ENCODE peak calls at places on chromosomes 6 and 20, in six cellular contexts. One of them, this sample, is unnamed.

GRCh38 chr6:31005249-31006020 is 4.8 kb upstream of the MUC22 start:
- DNase-seq in mesothelial cell of epicardium: no peak
- DNase-seq in MM.1S: no peak
- DNase-seq in fibroblast of lung: peak
- DNase-seq in activated CD4-positive, alpha-beta T cell treated with anti-CD3 and anti-CD28 coated beads, Interleukin-2, amount 10 ng/mL, durations not matched to agents 24 days and 14 days: no peak
- DNase-seq in foreskin fibroblast: no peak
- DNase-seq in this sample: no peak

GRCh38 chr6:118168421-118168820 is 261.4 kb downstream of the SLC35F1 start:
- DNase-seq in activated CD4-positive, alpha-beta T cell treated with anti-CD3 and anti-CD28 coated beads, Interleukin-2, amount 10 ng/mL, durations not matched to agents 24 days and 14 days: no peak
- DNase-seq in fibroblast of lung: no peak
- DNase-seq in MM.1S: no peak
- DNase-seq in foreskin fibroblast: no peak
- DNase-seq in mesothelial cell of epicardium: no peak
- DNase-seq in this sample: no peak

GRCh38 chr6:32116674-32117073 is 7.5 kb upstream of the TNXB start:
- DNase-seq in fibroblast of lung: no peak
- DNase-seq in MM.1S: no peak
- DNase-seq in foreskin fibroblast: no peak
- DNase-seq in activated CD4-positive, alpha-beta T cell treated with anti-CD3 and anti-CD28 coated beads, Interleukin-2, amount 10 ng/mL, durations not matched to agents 24 days and 14 days: no peak
- DNase-seq in mesothelial cell of epicardium: no peak
- DNase-seq in this sample: no peak

GRCh38 chr6:129552413-129552812 is 157.6 kb downstream of the ARHGAP18 start:
- DNase-seq in mesothelial cell of epicardium: no peak
- DNase-seq in fibroblast of lung: no peak
- DNase-seq in activated CD4-positive, alpha-beta T cell treated with anti-CD3 and anti-CD28 coated beads, Interleukin-2, amount 10 ng/mL, durations not matched to agents 24 days and 14 days: no peak
- DNase-seq in foreskin fibroblast: no peak
- DNase-seq in MM.1S: no peak
- DNase-seq in this sample: no peak

GRCh38 chr6:135212935-135213334 is 31.8 kb downstream of the MYB start:
- DNase-seq in MM.1S: no peak
- DNase-seq in mesothelial cell of epicardium: no peak
- DNase-seq in foreskin fibroblast: peak
- DNase-seq in activated CD4-positive, alpha-beta T cell treated with anti-CD3 and anti-CD28 coated beads, Interleukin-2, amount 10 ng/mL, durations not matched to agents 24 days and 14 days: peak
- DNase-seq in fibroblast of lung: peak
- DNase-seq in this sample: no peak

GRCh38 chr6:149235130-149235561 is 82.4 kb upstream of the TAB2 start:
- DNase-seq in foreskin fibroblast: peak
- DNase-seq in MM.1S: peak
- DNase-seq in mesothelial cell of epicardium: no peak
- DNase-seq in activated CD4-positive, alpha-beta T cell treated with anti-CD3 and anti-CD28 coated beads, Interleukin-2, amount 10 ng/mL, durations not matched to agents 24 days and 14 days: no peak
- DNase-seq in fibroblast of lung: peak
- DNase-seq in this sample: no peak

GRCh38 chr6:104908431-104909139 is 48.3 kb upstream of the LIN28B start:
- DNase-seq in mesothelial cell of epicardium: no peak
- DNase-seq in foreskin fibroblast: no peak
- DNase-seq in fibroblast of lung: no peak
- DNase-seq in activated CD4-positive, alpha-beta T cell treated with anti-CD3 and anti-CD28 coated beads, Interleukin-2, amount 10 ng/mL, durations not matched to agents 24 days and 14 days: no peak
- DNase-seq in MM.1S: no peak
- DNase-seq in this sample: no peak

GRCh38 chr6:7721654-7722053 is 4.2 kb upstream of the BMP6 start:
- DNase-seq in activated CD4-positive, alpha-beta T cell treated with anti-CD3 and anti-CD28 coated beads, Interleukin-2, amount 10 ng/mL, durations not matched to agents 24 days and 14 days: no peak
- DNase-seq in MM.1S: peak
- DNase-seq in fibroblast of lung: no peak
- DNase-seq in foreskin fibroblast: no peak
- DNase-seq in mesothelial cell of epicardium: no peak
- DNase-seq in this sample: no peak

GRCh38 chr20:37619496-37619895 is 74.3 kb upstream of the CTNNBL1 start:
- DNase-seq in fibroblast of lung: no peak
- DNase-seq in foreskin fibroblast: no peak
- DNase-seq in MM.1S: no peak
- DNase-seq in mesothelial cell of epicardium: no peak
- DNase-seq in activated CD4-positive, alpha-beta T cell treated with anti-CD3 and anti-CD28 coated beads, Interleukin-2, amount 10 ng/mL, durations not matched to agents 24 days and 14 days: no peak
- DNase-seq in this sample: no peak

GRCh38 chr6:54236984-54237383 is 71.3 kb upstream of the TINAG start:
- DNase-seq in foreskin fibroblast: no peak
- DNase-seq in MM.1S: no peak
- DNase-seq in mesothelial cell of epicardium: no peak
- DNase-seq in activated CD4-positive, alpha-beta T cell treated with anti-CD3 and anti-CD28 coated beads, Interleukin-2, amount 10 ng/mL, durations not matched to agents 24 days and 14 days: no peak
- DNase-seq in fibroblast of lung: no peak
- DNase-seq in this sample: no peak

GRCh38 chr20:39378781-39379180 is 416.6 kb downstream of the DHX35 start:
- DNase-seq in fibroblast of lung: no peak
- DNase-seq in activated CD4-positive, alpha-beta T cell treated with anti-CD3 and anti-CD28 coated beads, Interleukin-2, amount 10 ng/mL, durations not matched to agents 24 days and 14 days: no peak
- DNase-seq in MM.1S: no peak
- DNase-seq in foreskin fibroblast: no peak
- DNase-seq in mesothelial cell of epicardium: no peak
- DNase-seq in this sample: peak

GRCh38 chr6:109867970-109868358 is 110.1 kb upstream of the GPR6 start:
- DNase-seq in activated CD4-positive, alpha-beta T cell treated with anti-CD3 and anti-CD28 coated beads, Interleukin-2, amount 10 ng/mL, durations not matched to agents 24 days and 14 days: no peak
- DNase-seq in fibroblast of lung: peak
- DNase-seq in foreskin fibroblast: no peak
- DNase-seq in mesothelial cell of epicardium: no peak
- DNase-seq in MM.1S: no peak
- DNase-seq in this sample: no peak

This sample was measured in cardiac septum.